ENCODE peak calls at places on chromosomes 3 and 15, in five cellular contexts. T, C, N, G and Y are unnamed samples. For H3K4me1 and H3K27me3, the result is how much of the 10 kb centered on the place peaks cover.

GRCh38 chr3:161270991-161271390 is 49.9 kb downstream of the NMD3 start:
- DNase-seq in T (no peak), C (no peak), N (no peak), G (no peak), Y (no peak)

GRCh38 chr15:31254431-31255175 is 72.0 kb upstream of the KLF13 start:
- DNase-seq in T (no peak), C (peak), N (peak), G (no peak), Y (peak)

GRCh38 chr3:146542179-146542578 is 2.2 kb downstream of the PLSCR1 start:
- DNase-seq in T (no peak), C (peak), N (no peak), G (no peak), Y (no peak)

GRCh38 chr15:68818088-68818670 is 2.5 kb downstream of the ANP32A start:
- DNase-seq in T (peak), C (peak), N (peak), G (peak), Y (no peak)

GRCh38 chr15:51202783-51203182 is 108.1 kb upstream of the TNFAIP8L3 start:
- DNase-seq in T (no peak), C (no peak), N (no peak), G (no peak), Y (no peak)

GRCh38 chr15:56758770-56759449 is 25.6 kb upstream of the ZNF280D start:
- DNase-seq in T (no peak), C (peak), N (no peak), G (no peak), Y (no peak)

GRCh38 chr15:90230071-90230494 is 3.7 kb downstream of the CIB1 start:
- DNase-seq in T (no peak), C (no peak), N (peak), G (no peak), Y (no peak)

GRCh38 chr3:74420538-74421128 is 193.8 kb downstream of the CNTN3 start:
- DNase-seq in T (no peak), C (no peak), N (no peak), G (no peak), Y (no peak)

GRCh38 chr3:153172796-153173757 is 11.1 kb downstream of the RAP2B start:
- DNase-seq in T (no peak), C (no peak), N (no peak), G (no peak), Y (no peak)

GRCh38 chr3:149638401-149639092 is 19.3 kb downstream of the WWTR1 start:
- DNase-seq in T (no peak), C (peak), N (peak), G (no peak), Y (no peak)

GRCh38 chr3:39181408-39182335 is 10.7 kb downstream of the XIRP1 start:
- DNase-seq in T (no peak), C (no peak), N (no peak), G (no peak), Y (no peak)

DNA sequence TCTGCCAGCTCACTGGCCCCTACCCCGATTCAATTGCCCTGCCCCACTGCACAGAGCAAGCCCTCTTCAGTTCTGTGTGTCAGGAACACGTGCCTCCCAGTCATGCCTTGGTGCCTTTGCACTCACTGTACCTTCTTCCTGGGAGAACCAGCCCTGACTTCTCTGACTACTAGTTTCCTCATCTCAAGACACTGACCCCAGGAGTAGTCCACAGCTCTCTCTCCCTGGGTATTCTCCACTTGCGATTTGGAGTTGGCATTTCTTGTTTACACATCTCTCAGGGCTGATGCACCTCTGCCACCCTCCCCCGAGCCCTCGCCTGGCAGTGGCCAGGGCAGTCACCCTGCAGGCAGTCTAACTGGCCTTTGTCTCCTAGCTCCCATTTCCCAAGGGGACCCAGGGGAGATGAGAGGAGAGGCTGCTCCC is 5.7 kb downstream of the CISH start:
- DNase-seq in T (no peak), C (no peak), N (no peak), G (no peak), Y (no peak)
- H3K4me1 ChIP-seq in T (under half), C (under half), N (under half), G (under half), Y (under half)

GRCh38 chr3:16417945-16418739 is 95.4 kb downstream of the RFTN1 start:
- DNase-seq in T (no peak), C (no peak), N (no peak), G (no peak), Y (no peak)

GRCh38 chr3:16419640-16420039 is 93.9 kb downstream of the RFTN1 start:
- DNase-seq in T (no peak), C (peak), N (no peak), G (no peak), Y (no peak)

GRCh38 chr3:16412192-16412808 is 101.2 kb downstream of the RFTN1 start:
- DNase-seq in T (no peak), C (no peak), N (no peak), G (no peak), Y (no peak)

GRCh38 chr3:16411450-16411849 is 102.0 kb downstream of the RFTN1 start:
- DNase-seq in T (no peak), C (no peak), N (no peak), G (no peak), Y (no peak)

DNA sequence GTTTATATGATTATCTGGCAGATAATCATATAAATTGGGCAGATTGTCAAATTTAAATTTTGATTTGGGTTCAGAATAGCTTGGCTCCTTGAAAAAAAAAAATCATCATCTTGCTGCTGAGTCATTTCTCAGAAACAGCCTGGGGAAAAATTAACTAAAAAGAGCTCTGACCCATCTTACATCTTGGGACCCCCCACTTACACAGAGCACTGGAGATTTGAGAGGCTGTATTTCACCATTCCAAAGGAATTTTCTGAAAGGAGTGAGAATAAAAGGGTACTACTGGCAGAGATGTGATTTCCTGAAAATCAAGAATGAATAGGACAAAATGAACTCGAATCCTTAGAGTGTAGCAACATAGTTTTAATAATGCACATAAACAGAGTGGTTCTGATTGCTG is 97.6 kb downstream of the RFTN1 start:
- DNase-seq in T (no peak), C (no peak), N (no peak), G (no peak), Y (no peak)
- H3K27ac ChIP-seq in T (no peak), C (no peak), N (no peak), G (no peak), Y (no peak)

GRCh38 chr15:96359772-96360498 is 29.4 kb downstream of the NR2F2 start:
- DNase-seq in T (peak), C (no peak), N (no peak), G (peak), Y (no peak)

GRCh38 chr15:96359371-96359771 is 28.9 kb downstream of the NR2F2 start:
- DNase-seq in T (no peak), C (no peak), N (no peak), G (peak), Y (no peak)

GRCh38 chr15:96356494-96357455 is 26.3 kb downstream of the NR2F2 start:
- DNase-seq in T (peak), C (peak), N (peak), G (peak), Y (no peak)

GRCh38 chr15:96358795-96359190 is 28.3 kb downstream of the NR2F2 start:
- DNase-seq in T (no peak), C (no peak), N (no peak), G (no peak), Y (no peak)

GRCh38 chr15:96358006-96358794 is 27.7 kb downstream of the NR2F2 start:
- DNase-seq in T (no peak), C (no peak), N (no peak), G (peak), Y (no peak)
- H3K27me3 ChIP-seq in T (under half), C (under half), N (under half), G (half or more), Y (under half)

GRCh38 chr15:67559158-67559557 is 16.7 kb downstream of the MAP2K5 start:
- DNase-seq in T (no peak), C (no peak), N (no peak), G (no peak), Y (no peak)
- H3K4me1 ChIP-seq in T (under half), C (under half), N (under half), G (under half), Y (under half)

DNA sequence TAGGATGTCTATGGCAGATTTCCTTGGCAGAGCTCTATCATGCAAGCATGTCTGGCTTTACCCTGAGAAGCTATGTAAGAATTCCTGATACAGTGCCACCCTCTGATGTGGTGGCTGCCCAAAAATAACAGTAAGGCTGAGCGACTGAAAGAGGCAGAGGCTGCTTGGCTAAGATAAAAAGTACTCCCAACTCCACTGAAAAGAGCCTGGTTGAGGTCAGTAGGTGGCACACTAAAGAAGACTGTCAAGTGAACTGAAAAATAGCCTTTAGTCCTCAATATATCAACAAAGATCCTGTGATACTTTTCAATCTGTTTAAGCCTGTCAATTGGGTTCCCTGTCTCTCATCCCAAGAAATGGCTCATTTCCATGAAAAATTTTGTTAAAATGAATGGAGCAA is 31.7 kb downstream of the BTLA start:
- DNase-seq in T (no peak), C (no peak), N (no peak), G (no peak), Y (no peak)
- H3K27ac ChIP-seq in T (no peak), C (no peak), N (no peak), G (no peak), Y (no peak)

DNA sequence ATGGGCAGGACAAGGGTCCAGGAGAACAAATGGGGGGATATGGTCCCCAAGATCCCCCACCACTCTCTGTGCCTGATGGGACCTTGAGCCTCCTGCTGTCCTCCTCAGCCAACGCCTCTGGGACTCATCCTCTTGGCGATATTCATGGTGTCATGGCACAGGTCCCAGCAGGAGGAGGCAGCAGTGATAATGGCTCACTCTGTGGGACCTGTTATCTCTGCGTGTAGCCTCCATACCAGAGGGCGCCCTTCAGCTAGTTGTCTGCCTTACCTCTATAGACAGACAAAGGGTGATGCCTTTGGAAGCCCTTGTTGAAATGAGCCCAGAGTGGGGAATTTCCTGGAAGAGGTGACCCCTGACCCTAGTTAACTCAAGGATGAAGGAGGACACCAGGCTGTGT is 7.4 kb downstream of the ZBTB47 start:
- DNase-seq in T (no peak), C (no peak), N (no peak), G (peak), Y (no peak)
- H3K27me3 ChIP-seq in T (under half), C (under half), N (under half), G (under half), Y (under half)